ENCODE peak calls at places on chromosomes 13 and 19, in five cellular contexts. One of them, this sample, is unnamed.

GRCh38 chr13:33379597-33379996 is 94.0 kb upstream of the STARD13 start:
- DNase-seq in GM12892: no peak
- DNase-seq in SK-N-SH: no peak
- DNase-seq in GM12891: no peak
- DNase-seq in H1: no peak
- DNase-seq in this sample: no peak

GRCh38 chr13:33611016-33611805 is 206.7 kb upstream of the RFC3 start:
- DNase-seq in GM12892: no peak
- DNase-seq in SK-N-SH: no peak
- DNase-seq in GM12891: no peak
- DNase-seq in H1: no peak
- DNase-seq in this sample: no peak

GRCh38 chr19:16942583-16942982 is 53.8 kb downstream of the F2RL3 start:
- DNase-seq in GM12892: no peak
- DNase-seq in SK-N-SH: no peak
- DNase-seq in GM12891: no peak
- DNase-seq in H1: no peak
- DNase-seq in this sample: peak; percentile 11

GRCh38 chr13:39836038-39836437 is 180.6 kb downstream of the COG6 start:
- DNase-seq in GM12892: no peak
- DNase-seq in SK-N-SH: no peak
- DNase-seq in GM12891: no peak
- DNase-seq in H1: no peak
- DNase-seq in this sample: no peak

GRCh38 chr13:98222081-98222554 is 45.0 kb upstream of the RNF113B start:
- DNase-seq in GM12892: no peak
- DNase-seq in SK-N-SH: no peak
- DNase-seq in GM12891: no peak
- DNase-seq in H1: no peak
- DNase-seq in this sample: no peak

GRCh38 chr13:64793131-64793530 is 2437.0 kb downstream of the PCDH9 start:
- DNase-seq in GM12892: no peak
- DNase-seq in SK-N-SH: no peak
- DNase-seq in GM12891: no peak
- DNase-seq in H1: no peak
- DNase-seq in this sample: no peak

GRCh38 chr19:13150919-13151604 is 851 bp downstream of the IER2 start:
- DNase-seq in GM12892: no peak
- DNase-seq in SK-N-SH: no peak
- DNase-seq in GM12891: no peak
- DNase-seq in H1: no peak
- DNase-seq in this sample: peak; percentile 42

GRCh38 chr19:952049-952679 is 26.3 kb downstream of the ARID3A start:
- DNase-seq in GM12892: no peak
- DNase-seq in SK-N-SH: no peak
- DNase-seq in GM12891: no peak
- DNase-seq in H1: no peak
- DNase-seq in this sample: no peak

GRCh38 chr19:5683177-5683886 is 2.5 kb downstream of the HSD11B1L start:
- DNase-seq in GM12892: no peak
- DNase-seq in SK-N-SH: no peak
- DNase-seq in GM12891: no peak
- DNase-seq in H1: no peak
- DNase-seq in this sample: no peak

DNA sequence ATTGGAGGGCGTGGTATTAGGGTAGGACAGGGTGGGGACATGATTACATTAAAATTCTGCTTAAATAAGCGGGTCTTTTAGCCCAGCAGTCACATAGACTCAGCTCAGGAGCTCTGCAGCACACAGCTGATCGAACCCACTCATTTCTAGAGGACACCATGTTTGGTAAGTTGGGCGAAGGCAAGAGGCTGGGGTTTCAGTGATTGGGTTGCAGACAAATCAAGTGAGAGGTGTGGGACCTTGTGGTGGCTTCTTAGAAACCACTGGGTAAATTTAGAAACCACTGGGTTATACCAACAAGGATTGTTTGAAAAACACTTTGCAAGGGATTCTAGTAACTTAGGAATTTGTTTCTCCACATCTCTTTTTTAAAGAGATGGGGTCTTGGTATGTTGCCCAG is at the start of gene LEUTX:
- DNase-seq in GM12892: no peak
- DNase-seq in SK-N-SH: no peak
- DNase-seq in GM12891: peak; percentile 13
- DNase-seq in H1: no peak
- DNase-seq in this sample: no peak
- TF ChIP-seq TAF1 in GM12892: no peak
- TF ChIP-seq TAF1 in SK-N-SH: no peak
- TF ChIP-seq TAF1 in GM12891: no peak
- TF ChIP-seq TAF1 in H1: no peak
- TF ChIP-seq TAF1 in this sample: no peak

DNA sequence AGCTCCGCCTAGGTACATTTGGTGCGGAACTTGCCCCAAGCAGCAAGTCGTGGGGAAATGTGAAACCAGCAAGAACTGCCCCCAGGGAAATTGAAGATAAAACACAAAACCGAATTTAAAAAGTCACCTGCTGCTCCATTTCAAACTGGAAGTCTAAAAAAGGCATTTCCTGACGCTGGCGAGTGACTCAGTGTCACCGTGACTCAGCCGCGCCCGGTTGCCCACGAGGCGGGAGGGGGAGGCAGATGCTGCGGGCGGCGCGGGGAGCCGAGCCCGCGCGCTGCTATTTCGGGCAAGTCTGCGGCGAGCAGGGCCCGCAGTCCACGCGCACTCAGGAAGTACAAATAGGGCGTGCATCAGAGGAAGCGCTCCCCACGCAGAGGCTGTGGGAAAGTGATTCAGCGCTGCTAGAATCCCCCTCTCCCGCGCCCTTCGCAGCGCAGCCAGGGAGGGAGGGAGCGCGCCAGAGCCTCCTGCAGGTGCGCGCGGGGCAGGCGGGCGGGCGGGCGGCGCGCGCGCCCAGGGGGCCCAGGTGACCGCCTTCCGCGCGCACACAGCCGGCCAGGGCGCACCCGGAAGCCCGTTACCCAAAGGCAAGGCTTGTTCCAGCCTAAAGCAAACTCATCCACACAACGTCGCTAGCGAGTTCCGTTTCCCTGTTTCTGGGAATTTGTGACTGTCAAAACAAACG is 168.8 kb downstream of the COL4A1 start:
- DNase-seq in GM12892: peak; percentile 29
- DNase-seq in SK-N-SH: peak; percentile 79
- DNase-seq in GM12891: peak; percentile 41
- DNase-seq in H1: no peak
- DNase-seq in this sample: peak; percentile 52
- TF ChIP-seq TAF1 in GM12892: no peak
- TF ChIP-seq TAF1 in SK-N-SH: no peak
- TF ChIP-seq TAF1 in GM12891: no peak
- TF ChIP-seq TAF1 in H1: peak; percentile 17
- TF ChIP-seq TAF1 in this sample: no peak

GRCh38 chr19:2594319-2594718 is 108.2 kb downstream of the GNG7 start:
- DNase-seq in GM12892: no peak
- DNase-seq in SK-N-SH: no peak
- DNase-seq in GM12891: no peak
- DNase-seq in H1: no peak
- DNase-seq in this sample: no peak

GRCh38 chr19:2591537-2592291 is 110.8 kb downstream of the GNG7 start:
- DNase-seq in GM12892: no peak
- DNase-seq in SK-N-SH: no peak
- DNase-seq in GM12891: no peak
- DNase-seq in H1: no peak
- DNase-seq in this sample: no peak

GRCh38 chr19:2592824-2593223 is 109.7 kb downstream of the GNG7 start:
- DNase-seq in GM12892: no peak
- DNase-seq in SK-N-SH: no peak
- DNase-seq in GM12891: no peak
- DNase-seq in H1: no peak
- DNase-seq in this sample: no peak

GRCh38 chr19:2589441-2589840 is 113.1 kb downstream of the GNG7 start:
- DNase-seq in GM12892: no peak
- DNase-seq in SK-N-SH: no peak
- DNase-seq in GM12891: no peak
- DNase-seq in H1: no peak
- DNase-seq in this sample: no peak

DNA sequence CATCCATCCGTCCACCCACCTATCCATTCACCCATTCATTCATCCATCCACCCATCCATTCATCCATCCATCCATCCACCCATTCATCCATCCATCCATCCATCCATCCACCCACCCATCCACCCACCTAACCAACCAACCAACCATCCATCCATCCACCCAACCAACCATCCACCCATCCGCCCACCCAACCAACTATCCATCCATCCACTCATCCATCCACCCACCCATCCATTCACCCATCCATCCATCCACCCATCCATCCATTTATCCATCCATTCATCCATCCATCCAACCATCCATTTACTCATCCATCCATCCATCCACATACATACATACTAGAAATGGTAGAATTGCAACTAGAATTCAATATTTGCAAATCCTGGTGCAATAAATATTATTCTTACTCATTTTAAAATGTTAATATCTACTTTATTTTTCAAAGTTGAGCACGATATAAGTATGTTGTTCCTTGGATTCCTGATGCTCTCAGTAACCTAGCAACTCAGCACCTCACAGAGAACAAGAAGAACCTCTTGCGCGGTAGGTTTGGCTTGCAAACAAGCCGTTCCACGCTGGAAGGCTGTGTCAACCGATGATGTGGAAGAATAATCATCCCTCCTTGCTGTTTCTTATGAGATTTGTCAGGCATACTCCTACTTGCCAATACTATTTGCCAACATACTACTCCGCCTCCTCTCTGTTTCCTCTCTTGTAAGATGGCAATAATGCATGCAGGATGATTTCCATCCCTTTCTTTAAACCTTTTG is 111.7 kb downstream of the GNG7 start:
- DNase-seq in GM12892: no peak
- DNase-seq in SK-N-SH: no peak
- DNase-seq in GM12891: no peak
- DNase-seq in H1: no peak
- DNase-seq in this sample: no peak
- TF ChIP-seq TAF1 in GM12892: no peak
- TF ChIP-seq TAF1 in SK-N-SH: no peak
- TF ChIP-seq TAF1 in GM12891: no peak
- TF ChIP-seq TAF1 in H1: no peak
- TF ChIP-seq TAF1 in this sample: no peak

DNA sequence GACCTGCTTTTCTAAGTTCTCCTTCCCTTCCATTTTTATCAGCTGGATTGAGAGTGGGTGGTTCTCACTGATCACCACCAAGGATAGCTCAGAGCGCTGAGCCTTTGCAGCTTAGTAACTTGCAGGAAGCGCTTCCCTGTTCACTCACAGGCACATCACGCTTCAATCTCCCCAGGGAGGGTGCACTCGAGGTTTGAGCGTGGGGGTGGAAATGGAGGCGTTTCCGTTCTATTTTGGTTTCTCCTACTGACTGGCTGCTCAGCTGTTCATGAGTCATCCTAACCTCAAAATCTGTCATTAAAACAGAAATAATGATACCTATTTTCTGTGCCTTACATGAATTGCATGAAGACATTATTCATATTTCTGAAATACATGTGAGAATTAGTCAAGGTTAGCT is 292.1 kb downstream of the SPRY2 start:
- DNase-seq in GM12892: peak; percentile 11
- DNase-seq in SK-N-SH: no peak
- DNase-seq in GM12891: peak; percentile 9
- DNase-seq in H1: peak; percentile 9
- DNase-seq in this sample: peak; percentile 13
- TF ChIP-seq TAF1 in GM12892: no peak
- TF ChIP-seq TAF1 in SK-N-SH: no peak
- TF ChIP-seq TAF1 in GM12891: no peak
- TF ChIP-seq TAF1 in H1: no peak
- TF ChIP-seq TAF1 in this sample: no peak

GRCh38 chr19:39676004-39676403 is 20.3 kb downstream of the LGALS16 start:
- DNase-seq in GM12892: no peak
- DNase-seq in SK-N-SH: no peak
- DNase-seq in GM12891: no peak
- DNase-seq in H1: no peak
- DNase-seq in this sample: no peak

GRCh38 chr19:39679056-39679790 is 23.5 kb downstream of the LGALS16 start:
- DNase-seq in GM12892: peak; percentile 26
- DNase-seq in SK-N-SH: no peak
- DNase-seq in GM12891: peak; percentile 5
- DNase-seq in H1: no peak
- DNase-seq in this sample: no peak

GRCh38 chr19:39679791-39680168 is 24.1 kb downstream of the LGALS16 start:
- DNase-seq in GM12892: no peak
- DNase-seq in SK-N-SH: no peak
- DNase-seq in GM12891: no peak
- DNase-seq in H1: no peak
- DNase-seq in this sample: no peak

GRCh38 chr19:39680593-39680992 is 23.7 kb upstream of the LGALS14 start:
- DNase-seq in GM12892: no peak
- DNase-seq in SK-N-SH: no peak
- DNase-seq in GM12891: no peak
- DNase-seq in H1: no peak
- DNase-seq in this sample: no peak

GRCh38 chr19:39677931-39678889 is 22.5 kb downstream of the LGALS16 start:
- DNase-seq in GM12892: no peak
- DNase-seq in SK-N-SH: no peak
- DNase-seq in GM12891: no peak
- DNase-seq in H1: no peak
- DNase-seq in this sample: no peak
- TF ChIP-seq TAF1 in GM12892: no peak
- TF ChIP-seq TAF1 in SK-N-SH: no peak
- TF ChIP-seq TAF1 in GM12891: no peak
- TF ChIP-seq TAF1 in H1: no peak
- TF ChIP-seq TAF1 in this sample: no peak

DNA sequence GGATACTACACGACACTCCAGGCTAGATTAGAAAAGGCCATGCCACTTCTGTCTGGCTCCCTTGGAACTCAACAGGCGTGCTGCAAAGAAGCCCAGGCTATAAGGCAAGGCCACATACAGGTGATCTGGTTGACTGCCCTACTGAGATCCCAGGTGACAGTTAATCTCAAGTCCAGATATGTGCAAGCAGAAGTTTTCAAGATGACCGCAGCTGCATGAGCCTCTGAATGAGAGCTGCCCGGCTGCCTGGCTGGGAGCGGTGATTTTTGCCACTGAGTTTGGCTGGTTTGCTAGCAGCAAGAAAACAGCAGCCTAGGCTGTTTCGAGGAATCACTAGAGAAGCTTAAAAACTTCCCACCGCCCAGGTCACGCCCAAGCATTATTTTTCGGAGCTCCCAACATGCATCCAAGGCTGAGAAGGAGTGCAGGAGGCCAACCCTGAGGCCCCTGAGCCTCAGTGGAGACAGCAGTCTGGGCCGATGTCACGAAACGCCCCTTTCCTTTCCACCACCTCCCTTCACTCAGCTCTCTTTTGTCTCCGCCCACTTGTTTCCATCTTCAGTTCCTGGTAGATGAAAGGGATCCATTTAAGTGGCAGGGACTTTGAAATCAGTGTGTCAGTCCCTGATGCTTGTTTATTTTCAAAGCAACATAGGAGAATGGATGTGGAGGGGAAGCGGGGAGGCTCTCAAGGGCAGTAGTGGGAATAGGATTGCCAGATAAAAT is 13.9 kb upstream of the URI1 start:
- DNase-seq in GM12892: peak; percentile 38
- DNase-seq in SK-N-SH: no peak
- DNase-seq in GM12891: no peak
- DNase-seq in H1: no peak
- DNase-seq in this sample: no peak
- TF ChIP-seq TAF1 in GM12892: no peak
- TF ChIP-seq TAF1 in SK-N-SH: no peak
- TF ChIP-seq TAF1 in GM12891: no peak
- TF ChIP-seq TAF1 in H1: no peak
- TF ChIP-seq TAF1 in this sample: no peak

GRCh38 chr13:76331948-76332712 is 554.1 kb downstream of the KCTD12 start:
- DNase-seq in GM12892: no peak
- DNase-seq in SK-N-SH: no peak
- DNase-seq in GM12891: no peak
- DNase-seq in H1: no peak
- DNase-seq in this sample: no peak
- TF ChIP-seq TAF1 in GM12892: no peak
- TF ChIP-seq TAF1 in SK-N-SH: no peak
- TF ChIP-seq TAF1 in GM12891: no peak
- TF ChIP-seq TAF1 in H1: no peak
- TF ChIP-seq TAF1 in this sample: no peak